ENCODE peak calls at places on chromosomes 3 and 15, in seven cellular contexts. J, R, S, M, Z, L and H are unnamed samples.
A peak's percentile ranks its signal among the peaks of the same experiment; 100 is the strongest.

GRCh38 chr3:55704521-55704920 is 217.4 kb upstream of the WNT5A start:
- DNase-seq in Z (peak; percentile 86), M (peak; percentile 37), S (no peak), R (no peak), L (no peak), J (no peak), H (no peak)

GRCh38 chr3:124362418-124362817 is 367.8 kb upstream of the UMPS start:
- DNase-seq in L (no peak), M (no peak), S (no peak), R (no peak), Z (no peak), J (no peak), H (no peak)

GRCh38 chr3:113773381-113773780 is 26.5 kb downstream of the ATP6V1A start:
- DNase-seq in J (no peak), L (no peak), R (no peak), S (peak; percentile 74), M (peak; percentile 47), Z (peak; percentile 84), H (peak; percentile 64)

GRCh38 chr3:72914383-72914782 is 26.5 kb downstream of the GXYLT2 start:
- DNase-seq in J (no peak), L (no peak), M (no peak), S (no peak), Z (no peak), R (no peak), H (no peak)

GRCh38 chr3:133209871-133210550 is 171.8 kb downstream of the TMEM108 start:
- DNase-seq in R (no peak), S (peak; percentile 3), J (no peak), L (no peak), M (peak; percentile 1), Z (peak; percentile 51), H (no peak)

GRCh38 chr3:95434436-95434835 is 1371.6 kb downstream of the NSUN3 start:
- DNase-seq in Z (no peak), J (no peak), M (no peak), S (no peak), R (no peak), L (no peak), H (no peak)

GRCh38 chr3:196268270-196269163 is 19.0 kb downstream of the PCYT1A start:
- DNase-seq in J (no peak), R (no peak), L (no peak), S (no peak), M (no peak), Z (peak; percentile 74), H (no peak)

GRCh38 chr15:60326824-60327654 is 70.7 kb downstream of the ANXA2 start:
- DNase-seq in Z (peak; percentile 52), L (no peak), M (no peak), R (peak; percentile 45), J (no peak), S (peak; percentile 20), H (no peak)

GRCh38 chr3:139127101-139127500 is 82.4 kb upstream of the PRR23C start:
- DNase-seq in M (peak; percentile 31), R (no peak), Z (peak; percentile 67), J (no peak), S (peak; percentile 49), L (no peak), H (peak; percentile 72)

GRCh38 chr3:105867690-105868449 is 942 bp downstream of the CBLB start:
- DNase-seq in Z (no peak), R (no peak), M (no peak), S (no peak), J (no peak), L (no peak), H (no peak)

GRCh38 chr3:186099178-186099577 is 9.7 kb downstream of the ETV5 start:
- DNase-seq in Z (peak; percentile 82), J (no peak), S (peak; percentile 45), R (no peak), M (peak; percentile 66), L (no peak), H (no peak)

GRCh38 chr15:31024330-31024729 is 32.9 kb upstream of the MTMR10 start:
- DNase-seq in M (peak; percentile 74), J (no peak), Z (peak; percentile 98), S (peak; percentile 92), L (no peak), R (no peak), H (peak; percentile 76)

GRCh38 chr15:60137711-60138396 is 133.7 kb downstream of the FOXB1 start:
- DNase-seq in M (no peak), R (no peak), S (no peak), Z (peak; percentile 76), L (no peak), J (no peak), H (no peak)

GRCh38 chr3:49173116-49173791 is 1.9 kb downstream of the KLHDC8B start:
- DNase-seq in L (no peak), M (no peak), J (no peak), Z (no peak), S (no peak), R (peak; percentile 56), H (no peak)

GRCh38 chr15:41546846-41547786 is 3.1 kb upstream of the RPAP1 start:
- DNase-seq in Z (peak; percentile 62), J (no peak), S (no peak), L (no peak), M (peak; percentile 38), R (no peak), H (no peak)

GRCh38 chr3:170344971-170345370 is 12.5 kb upstream of the SKIL start:
- DNase-seq in R (no peak), S (no peak), M (no peak), J (no peak), L (no peak), Z (no peak), H (no peak)

GRCh38 chr3:61333562-61333961 is 82.3 kb upstream of the FHIT start:
- DNase-seq in Z (no peak), L (no peak), M (no peak), S (no peak), R (peak; percentile 34), J (no peak), H (no peak)

GRCh38 chr15:66580643-66581042 is 14.8 kb upstream of the LCTL start:
- DNase-seq in L (no peak), M (no peak), Z (peak; percentile 52), R (no peak), S (no peak), J (no peak), H (no peak)

GRCh38 chr3:127452321-127452821 is 138.2 kb downstream of the TPRA1 start:
- DNase-seq in L (no peak), J (no peak), R (no peak), Z (no peak), S (no peak), M (no peak), H (no peak)

GRCh38 chr3:134345202-134345601 is 29.0 kb downstream of the AMOTL2 start:
- DNase-seq in L (no peak), S (no peak), R (no peak), M (no peak), Z (no peak), J (no peak), H (no peak)

GRCh38 chr3:46184469-46184868 is 23.6 kb downstream of the CCR1 start:
- DNase-seq in L (no peak), Z (peak; percentile 81), J (no peak), S (no peak), R (no peak), M (peak; percentile 22), H (no peak)

GRCh38 chr15:50594311-50594710 is 47.8 kb upstream of the USP50 start:
- DNase-seq in Z (no peak), S (no peak), J (no peak), M (no peak), L (no peak), R (no peak), H (no peak)

GRCh38 chr15:40543631-40544294 is 21.1 kb downstream of the CCDC32 start:
- DNase-seq in R (no peak), Z (no peak), L (no peak), S (no peak), J (no peak), M (no peak), H (no peak)